ENCODE peak calls at places on chromosomes 1 and 21, in ten cellular contexts. One of them, this sample, is unnamed.

GRCh38 chr1:15180189-15180588 is 26.6 kb downstream of the TMEM51 start:
- DNase-seq in endothelial cell of umbilical vein: no peak
- DNase-seq in PC-3: no peak
- DNase-seq in suprapubic skin: no peak
- DNase-seq in activated CD4-positive, CD25-positive, alpha-beta regulatory T cell: no peak
- DNase-seq in C1 segment of cervical spinal cord: peak
- DNase-seq in cardiac muscle cell: no peak
- DNase-seq in activated CD4-positive, alpha-beta T cell treated with anti-CD3 and anti-CD28 coated beads, Interleukin-2, amount 10 ng/mL, durations not matched to agents 7 days and 5 days: no peak
- DNase-seq in stimulated activated CD8-positive, alpha-beta memory T cell treated with anti-CD3 and anti-CD28 coated beads, Interleukin-4, amount 100 ng/mL, for 48 hours: no peak
- DNase-seq in stimulated activated CD4-positive, alpha-beta T cell treated with anti-CD3 and anti-CD28 coated beads, Interleukin-1b, Interleukin-23, amount 100 ng/mL, for 4 hours: no peak
- DNase-seq in this sample: no peak

GRCh38 chr1:200298242-200298641 is 111.6 kb downstream of the ZNF281 start:
- DNase-seq in endothelial cell of umbilical vein: no peak
- DNase-seq in PC-3: no peak
- DNase-seq in suprapubic skin: no peak
- DNase-seq in activated CD4-positive, CD25-positive, alpha-beta regulatory T cell: no peak
- DNase-seq in C1 segment of cervical spinal cord: no peak
- DNase-seq in cardiac muscle cell: no peak
- DNase-seq in activated CD4-positive, alpha-beta T cell treated with anti-CD3 and anti-CD28 coated beads, Interleukin-2, amount 10 ng/mL, durations not matched to agents 7 days and 5 days: no peak
- DNase-seq in stimulated activated CD8-positive, alpha-beta memory T cell treated with anti-CD3 and anti-CD28 coated beads, Interleukin-4, amount 100 ng/mL, for 48 hours: no peak
- DNase-seq in stimulated activated CD4-positive, alpha-beta T cell treated with anti-CD3 and anti-CD28 coated beads, Interleukin-1b, Interleukin-23, amount 100 ng/mL, for 4 hours: no peak
- DNase-seq in this sample: no peak

GRCh38 chr1:43444827-43445225 is 8.9 kb downstream of the HYI start:
- DNase-seq in endothelial cell of umbilical vein: peak
- DNase-seq in PC-3: no peak
- DNase-seq in suprapubic skin: peak
- DNase-seq in activated CD4-positive, CD25-positive, alpha-beta regulatory T cell: no peak
- DNase-seq in C1 segment of cervical spinal cord: no peak
- DNase-seq in cardiac muscle cell: peak
- DNase-seq in activated CD4-positive, alpha-beta T cell treated with anti-CD3 and anti-CD28 coated beads, Interleukin-2, amount 10 ng/mL, durations not matched to agents 7 days and 5 days: no peak
- DNase-seq in stimulated activated CD8-positive, alpha-beta memory T cell treated with anti-CD3 and anti-CD28 coated beads, Interleukin-4, amount 100 ng/mL, for 48 hours: no peak
- DNase-seq in stimulated activated CD4-positive, alpha-beta T cell treated with anti-CD3 and anti-CD28 coated beads, Interleukin-1b, Interleukin-23, amount 100 ng/mL, for 4 hours: no peak
- DNase-seq in this sample: no peak

GRCh38 chr1:205360166-205360565 is 3.4 kb upstream of the KLHDC8A start:
- DNase-seq in endothelial cell of umbilical vein: no peak
- DNase-seq in PC-3: no peak
- DNase-seq in suprapubic skin: no peak
- DNase-seq in activated CD4-positive, CD25-positive, alpha-beta regulatory T cell: no peak
- DNase-seq in C1 segment of cervical spinal cord: peak
- DNase-seq in cardiac muscle cell: no peak
- DNase-seq in activated CD4-positive, alpha-beta T cell treated with anti-CD3 and anti-CD28 coated beads, Interleukin-2, amount 10 ng/mL, durations not matched to agents 7 days and 5 days: no peak
- DNase-seq in stimulated activated CD8-positive, alpha-beta memory T cell treated with anti-CD3 and anti-CD28 coated beads, Interleukin-4, amount 100 ng/mL, for 48 hours: no peak
- DNase-seq in stimulated activated CD4-positive, alpha-beta T cell treated with anti-CD3 and anti-CD28 coated beads, Interleukin-1b, Interleukin-23, amount 100 ng/mL, for 4 hours: no peak
- DNase-seq in this sample: no peak

GRCh38 chr1:229127301-229127700 is 143.6 kb upstream of the RAB4A start:
- DNase-seq in endothelial cell of umbilical vein: no peak
- DNase-seq in PC-3: no peak
- DNase-seq in suprapubic skin: no peak
- DNase-seq in activated CD4-positive, CD25-positive, alpha-beta regulatory T cell: no peak
- DNase-seq in C1 segment of cervical spinal cord: no peak
- DNase-seq in cardiac muscle cell: no peak
- DNase-seq in activated CD4-positive, alpha-beta T cell treated with anti-CD3 and anti-CD28 coated beads, Interleukin-2, amount 10 ng/mL, durations not matched to agents 7 days and 5 days: peak
- DNase-seq in stimulated activated CD8-positive, alpha-beta memory T cell treated with anti-CD3 and anti-CD28 coated beads, Interleukin-4, amount 100 ng/mL, for 48 hours: peak
- DNase-seq in stimulated activated CD4-positive, alpha-beta T cell treated with anti-CD3 and anti-CD28 coated beads, Interleukin-1b, Interleukin-23, amount 100 ng/mL, for 4 hours: no peak
- DNase-seq in this sample: no peak

GRCh38 chr1:227428803-227429202 is 110.5 kb upstream of the CDC42BPA start:
- DNase-seq in endothelial cell of umbilical vein: peak
- DNase-seq in PC-3: peak
- DNase-seq in suprapubic skin: no peak
- DNase-seq in activated CD4-positive, CD25-positive, alpha-beta regulatory T cell: no peak
- DNase-seq in C1 segment of cervical spinal cord: no peak
- DNase-seq in cardiac muscle cell: no peak
- DNase-seq in activated CD4-positive, alpha-beta T cell treated with anti-CD3 and anti-CD28 coated beads, Interleukin-2, amount 10 ng/mL, durations not matched to agents 7 days and 5 days: no peak
- DNase-seq in stimulated activated CD8-positive, alpha-beta memory T cell treated with anti-CD3 and anti-CD28 coated beads, Interleukin-4, amount 100 ng/mL, for 48 hours: no peak
- DNase-seq in stimulated activated CD4-positive, alpha-beta T cell treated with anti-CD3 and anti-CD28 coated beads, Interleukin-1b, Interleukin-23, amount 100 ng/mL, for 4 hours: no peak
- DNase-seq in this sample: no peak

GRCh38 chr1:63321788-63322247 is 549 bp upstream of the FOXD3 start:
- DNase-seq in endothelial cell of umbilical vein: no peak
- DNase-seq in PC-3: peak
- DNase-seq in suprapubic skin: no peak
- DNase-seq in activated CD4-positive, CD25-positive, alpha-beta regulatory T cell: no peak
- DNase-seq in C1 segment of cervical spinal cord: no peak
- DNase-seq in cardiac muscle cell: no peak
- DNase-seq in activated CD4-positive, alpha-beta T cell treated with anti-CD3 and anti-CD28 coated beads, Interleukin-2, amount 10 ng/mL, durations not matched to agents 7 days and 5 days: no peak
- DNase-seq in stimulated activated CD8-positive, alpha-beta memory T cell treated with anti-CD3 and anti-CD28 coated beads, Interleukin-4, amount 100 ng/mL, for 48 hours: no peak
- DNase-seq in stimulated activated CD4-positive, alpha-beta T cell treated with anti-CD3 and anti-CD28 coated beads, Interleukin-1b, Interleukin-23, amount 100 ng/mL, for 4 hours: no peak
- DNase-seq in this sample: no peak

GRCh38 chr1:116286541-116286971 is 86.5 kb upstream of the ATP1A1 start:
- DNase-seq in endothelial cell of umbilical vein: no peak
- DNase-seq in PC-3: peak
- DNase-seq in suprapubic skin: no peak
- DNase-seq in activated CD4-positive, CD25-positive, alpha-beta regulatory T cell: no peak
- DNase-seq in C1 segment of cervical spinal cord: no peak
- DNase-seq in cardiac muscle cell: no peak
- DNase-seq in activated CD4-positive, alpha-beta T cell treated with anti-CD3 and anti-CD28 coated beads, Interleukin-2, amount 10 ng/mL, durations not matched to agents 7 days and 5 days: no peak
- DNase-seq in stimulated activated CD8-positive, alpha-beta memory T cell treated with anti-CD3 and anti-CD28 coated beads, Interleukin-4, amount 100 ng/mL, for 48 hours: no peak
- DNase-seq in stimulated activated CD4-positive, alpha-beta T cell treated with anti-CD3 and anti-CD28 coated beads, Interleukin-1b, Interleukin-23, amount 100 ng/mL, for 4 hours: no peak
- DNase-seq in this sample: no peak

GRCh38 chr1:86377341-86377740 is 18.8 kb downstream of the ODF2L start:
- DNase-seq in endothelial cell of umbilical vein: no peak
- DNase-seq in PC-3: no peak
- DNase-seq in suprapubic skin: no peak
- DNase-seq in activated CD4-positive, CD25-positive, alpha-beta regulatory T cell: no peak
- DNase-seq in C1 segment of cervical spinal cord: no peak
- DNase-seq in cardiac muscle cell: no peak
- DNase-seq in activated CD4-positive, alpha-beta T cell treated with anti-CD3 and anti-CD28 coated beads, Interleukin-2, amount 10 ng/mL, durations not matched to agents 7 days and 5 days: no peak
- DNase-seq in stimulated activated CD8-positive, alpha-beta memory T cell treated with anti-CD3 and anti-CD28 coated beads, Interleukin-4, amount 100 ng/mL, for 48 hours: no peak
- DNase-seq in stimulated activated CD4-positive, alpha-beta T cell treated with anti-CD3 and anti-CD28 coated beads, Interleukin-1b, Interleukin-23, amount 100 ng/mL, for 4 hours: no peak
- DNase-seq in this sample: no peak

GRCh38 chr1:15368888-15369287 is 40.8 kb upstream of the EFHD2 start:
- DNase-seq in endothelial cell of umbilical vein: no peak
- DNase-seq in PC-3: no peak
- DNase-seq in suprapubic skin: no peak
- DNase-seq in activated CD4-positive, CD25-positive, alpha-beta regulatory T cell: no peak
- DNase-seq in C1 segment of cervical spinal cord: no peak
- DNase-seq in cardiac muscle cell: no peak
- DNase-seq in activated CD4-positive, alpha-beta T cell treated with anti-CD3 and anti-CD28 coated beads, Interleukin-2, amount 10 ng/mL, durations not matched to agents 7 days and 5 days: no peak
- DNase-seq in stimulated activated CD8-positive, alpha-beta memory T cell treated with anti-CD3 and anti-CD28 coated beads, Interleukin-4, amount 100 ng/mL, for 48 hours: no peak
- DNase-seq in stimulated activated CD4-positive, alpha-beta T cell treated with anti-CD3 and anti-CD28 coated beads, Interleukin-1b, Interleukin-23, amount 100 ng/mL, for 4 hours: no peak
- DNase-seq in this sample: no peak

GRCh38 chr1:216626394-216627067 is 96.7 kb downstream of the ESRRG start:
- DNase-seq in endothelial cell of umbilical vein: no peak
- DNase-seq in PC-3: peak
- DNase-seq in suprapubic skin: no peak
- DNase-seq in activated CD4-positive, CD25-positive, alpha-beta regulatory T cell: no peak
- DNase-seq in C1 segment of cervical spinal cord: no peak
- DNase-seq in cardiac muscle cell: no peak
- DNase-seq in activated CD4-positive, alpha-beta T cell treated with anti-CD3 and anti-CD28 coated beads, Interleukin-2, amount 10 ng/mL, durations not matched to agents 7 days and 5 days: no peak
- DNase-seq in stimulated activated CD8-positive, alpha-beta memory T cell treated with anti-CD3 and anti-CD28 coated beads, Interleukin-4, amount 100 ng/mL, for 48 hours: no peak
- DNase-seq in stimulated activated CD4-positive, alpha-beta T cell treated with anti-CD3 and anti-CD28 coated beads, Interleukin-1b, Interleukin-23, amount 100 ng/mL, for 4 hours: no peak
- DNase-seq in this sample: no peak

GRCh38 chr1:9746211-9746610 is 77.6 kb downstream of the CLSTN1 start:
- DNase-seq in endothelial cell of umbilical vein: no peak
- DNase-seq in PC-3: no peak
- DNase-seq in suprapubic skin: no peak
- DNase-seq in activated CD4-positive, CD25-positive, alpha-beta regulatory T cell: no peak
- DNase-seq in C1 segment of cervical spinal cord: no peak
- DNase-seq in cardiac muscle cell: no peak
- DNase-seq in activated CD4-positive, alpha-beta T cell treated with anti-CD3 and anti-CD28 coated beads, Interleukin-2, amount 10 ng/mL, durations not matched to agents 7 days and 5 days: no peak
- DNase-seq in stimulated activated CD8-positive, alpha-beta memory T cell treated with anti-CD3 and anti-CD28 coated beads, Interleukin-4, amount 100 ng/mL, for 48 hours: no peak
- DNase-seq in stimulated activated CD4-positive, alpha-beta T cell treated with anti-CD3 and anti-CD28 coated beads, Interleukin-1b, Interleukin-23, amount 100 ng/mL, for 4 hours: no peak
- DNase-seq in this sample: no peak

GRCh38 chr1:219713981-219714381 is 101.1 kb upstream of the ZC3H11B start:
- DNase-seq in endothelial cell of umbilical vein: no peak
- DNase-seq in PC-3: peak
- DNase-seq in suprapubic skin: no peak
- DNase-seq in activated CD4-positive, CD25-positive, alpha-beta regulatory T cell: no peak
- DNase-seq in C1 segment of cervical spinal cord: no peak
- DNase-seq in cardiac muscle cell: no peak
- DNase-seq in activated CD4-positive, alpha-beta T cell treated with anti-CD3 and anti-CD28 coated beads, Interleukin-2, amount 10 ng/mL, durations not matched to agents 7 days and 5 days: no peak
- DNase-seq in stimulated activated CD8-positive, alpha-beta memory T cell treated with anti-CD3 and anti-CD28 coated beads, Interleukin-4, amount 100 ng/mL, for 48 hours: no peak
- DNase-seq in stimulated activated CD4-positive, alpha-beta T cell treated with anti-CD3 and anti-CD28 coated beads, Interleukin-1b, Interleukin-23, amount 100 ng/mL, for 4 hours: no peak
- DNase-seq in this sample: no peak

GRCh38 chr1:201619513-201619912 is 80.6 kb downstream of the NAV1 start:
- DNase-seq in endothelial cell of umbilical vein: no peak
- DNase-seq in PC-3: no peak
- DNase-seq in suprapubic skin: no peak
- DNase-seq in activated CD4-positive, CD25-positive, alpha-beta regulatory T cell: no peak
- DNase-seq in C1 segment of cervical spinal cord: no peak
- DNase-seq in cardiac muscle cell: no peak
- DNase-seq in activated CD4-positive, alpha-beta T cell treated with anti-CD3 and anti-CD28 coated beads, Interleukin-2, amount 10 ng/mL, durations not matched to agents 7 days and 5 days: no peak
- DNase-seq in stimulated activated CD8-positive, alpha-beta memory T cell treated with anti-CD3 and anti-CD28 coated beads, Interleukin-4, amount 100 ng/mL, for 48 hours: no peak
- DNase-seq in stimulated activated CD4-positive, alpha-beta T cell treated with anti-CD3 and anti-CD28 coated beads, Interleukin-1b, Interleukin-23, amount 100 ng/mL, for 4 hours: no peak
- DNase-seq in this sample: no peak

GRCh38 chr21:46471514-46471913 is 12.8 kb downstream of the DIP2A start:
- DNase-seq in endothelial cell of umbilical vein: no peak
- DNase-seq in PC-3: no peak
- DNase-seq in suprapubic skin: no peak
- DNase-seq in activated CD4-positive, CD25-positive, alpha-beta regulatory T cell: no peak
- DNase-seq in C1 segment of cervical spinal cord: no peak
- DNase-seq in cardiac muscle cell: no peak
- DNase-seq in activated CD4-positive, alpha-beta T cell treated with anti-CD3 and anti-CD28 coated beads, Interleukin-2, amount 10 ng/mL, durations not matched to agents 7 days and 5 days: no peak
- DNase-seq in stimulated activated CD8-positive, alpha-beta memory T cell treated with anti-CD3 and anti-CD28 coated beads, Interleukin-4, amount 100 ng/mL, for 48 hours: no peak
- DNase-seq in stimulated activated CD4-positive, alpha-beta T cell treated with anti-CD3 and anti-CD28 coated beads, Interleukin-1b, Interleukin-23, amount 100 ng/mL, for 4 hours: no peak
- DNase-seq in this sample: no peak

GRCh38 chr1:163834778-163835177 is 513.0 kb downstream of the NUF2 start:
- DNase-seq in endothelial cell of umbilical vein: no peak
- DNase-seq in PC-3: no peak
- DNase-seq in suprapubic skin: no peak
- DNase-seq in activated CD4-positive, CD25-positive, alpha-beta regulatory T cell: no peak
- DNase-seq in C1 segment of cervical spinal cord: no peak
- DNase-seq in cardiac muscle cell: no peak
- DNase-seq in activated CD4-positive, alpha-beta T cell treated with anti-CD3 and anti-CD28 coated beads, Interleukin-2, amount 10 ng/mL, durations not matched to agents 7 days and 5 days: no peak
- DNase-seq in stimulated activated CD8-positive, alpha-beta memory T cell treated with anti-CD3 and anti-CD28 coated beads, Interleukin-4, amount 100 ng/mL, for 48 hours: no peak
- DNase-seq in stimulated activated CD4-positive, alpha-beta T cell treated with anti-CD3 and anti-CD28 coated beads, Interleukin-1b, Interleukin-23, amount 100 ng/mL, for 4 hours: no peak
- DNase-seq in this sample: no peak

GRCh38 chr1:236207121-236207520 is 64.8 kb downstream of the GPR137B start:
- DNase-seq in endothelial cell of umbilical vein: no peak
- DNase-seq in PC-3: no peak
- DNase-seq in suprapubic skin: no peak
- DNase-seq in activated CD4-positive, CD25-positive, alpha-beta regulatory T cell: no peak
- DNase-seq in C1 segment of cervical spinal cord: no peak
- DNase-seq in cardiac muscle cell: peak
- DNase-seq in activated CD4-positive, alpha-beta T cell treated with anti-CD3 and anti-CD28 coated beads, Interleukin-2, amount 10 ng/mL, durations not matched to agents 7 days and 5 days: no peak
- DNase-seq in stimulated activated CD8-positive, alpha-beta memory T cell treated with anti-CD3 and anti-CD28 coated beads, Interleukin-4, amount 100 ng/mL, for 48 hours: no peak
- DNase-seq in stimulated activated CD4-positive, alpha-beta T cell treated with anti-CD3 and anti-CD28 coated beads, Interleukin-1b, Interleukin-23, amount 100 ng/mL, for 4 hours: no peak
- DNase-seq in this sample: no peak

GRCh38 chr21:45615145-45615711 is 28.3 kb upstream of the PCBP3 start:
- DNase-seq in endothelial cell of umbilical vein: no peak
- DNase-seq in PC-3: peak
- DNase-seq in suprapubic skin: peak
- DNase-seq in activated CD4-positive, CD25-positive, alpha-beta regulatory T cell: peak
- DNase-seq in C1 segment of cervical spinal cord: no peak
- DNase-seq in cardiac muscle cell: no peak
- DNase-seq in activated CD4-positive, alpha-beta T cell treated with anti-CD3 and anti-CD28 coated beads, Interleukin-2, amount 10 ng/mL, durations not matched to agents 7 days and 5 days: peak
- DNase-seq in stimulated activated CD8-positive, alpha-beta memory T cell treated with anti-CD3 and anti-CD28 coated beads, Interleukin-4, amount 100 ng/mL, for 48 hours: peak
- DNase-seq in stimulated activated CD4-positive, alpha-beta T cell treated with anti-CD3 and anti-CD28 coated beads, Interleukin-1b, Interleukin-23, amount 100 ng/mL, for 4 hours: peak
- DNase-seq in this sample: no peak

GRCh38 chr1:104868794-104869193 is 1119.1 kb downstream of the AMY1C start:
- DNase-seq in endothelial cell of umbilical vein: no peak
- DNase-seq in PC-3: no peak
- DNase-seq in suprapubic skin: no peak
- DNase-seq in activated CD4-positive, CD25-positive, alpha-beta regulatory T cell: no peak
- DNase-seq in C1 segment of cervical spinal cord: no peak
- DNase-seq in cardiac muscle cell: no peak
- DNase-seq in activated CD4-positive, alpha-beta T cell treated with anti-CD3 and anti-CD28 coated beads, Interleukin-2, amount 10 ng/mL, durations not matched to agents 7 days and 5 days: no peak
- DNase-seq in stimulated activated CD8-positive, alpha-beta memory T cell treated with anti-CD3 and anti-CD28 coated beads, Interleukin-4, amount 100 ng/mL, for 48 hours: no peak
- DNase-seq in stimulated activated CD4-positive, alpha-beta T cell treated with anti-CD3 and anti-CD28 coated beads, Interleukin-1b, Interleukin-23, amount 100 ng/mL, for 4 hours: no peak
- DNase-seq in this sample: no peak

GRCh38 chr1:208778417-208778816 is 534.2 kb upstream of the PLXNA2 start:
- DNase-seq in endothelial cell of umbilical vein: no peak
- DNase-seq in PC-3: peak
- DNase-seq in suprapubic skin: no peak
- DNase-seq in activated CD4-positive, CD25-positive, alpha-beta regulatory T cell: no peak
- DNase-seq in C1 segment of cervical spinal cord: no peak
- DNase-seq in cardiac muscle cell: no peak
- DNase-seq in activated CD4-positive, alpha-beta T cell treated with anti-CD3 and anti-CD28 coated beads, Interleukin-2, amount 10 ng/mL, durations not matched to agents 7 days and 5 days: no peak
- DNase-seq in stimulated activated CD8-positive, alpha-beta memory T cell treated with anti-CD3 and anti-CD28 coated beads, Interleukin-4, amount 100 ng/mL, for 48 hours: no peak
- DNase-seq in stimulated activated CD4-positive, alpha-beta T cell treated with anti-CD3 and anti-CD28 coated beads, Interleukin-1b, Interleukin-23, amount 100 ng/mL, for 4 hours: no peak
- DNase-seq in this sample: no peak

GRCh38 chr21:26754853-26755252 is 90.4 kb downstream of the ADAMTS1 start:
- DNase-seq in endothelial cell of umbilical vein: no peak
- DNase-seq in PC-3: no peak
- DNase-seq in suprapubic skin: no peak
- DNase-seq in activated CD4-positive, CD25-positive, alpha-beta regulatory T cell: no peak
- DNase-seq in C1 segment of cervical spinal cord: no peak
- DNase-seq in cardiac muscle cell: no peak
- DNase-seq in activated CD4-positive, alpha-beta T cell treated with anti-CD3 and anti-CD28 coated beads, Interleukin-2, amount 10 ng/mL, durations not matched to agents 7 days and 5 days: no peak
- DNase-seq in stimulated activated CD8-positive, alpha-beta memory T cell treated with anti-CD3 and anti-CD28 coated beads, Interleukin-4, amount 100 ng/mL, for 48 hours: no peak
- DNase-seq in stimulated activated CD4-positive, alpha-beta T cell treated with anti-CD3 and anti-CD28 coated beads, Interleukin-1b, Interleukin-23, amount 100 ng/mL, for 4 hours: no peak
- DNase-seq in this sample: no peak

GRCh38 chr1:240435996-240436566 is 175.9 kb downstream of the GREM2 start:
- DNase-seq in endothelial cell of umbilical vein: no peak
- DNase-seq in PC-3: peak
- DNase-seq in suprapubic skin: no peak
- DNase-seq in activated CD4-positive, CD25-positive, alpha-beta regulatory T cell: no peak
- DNase-seq in C1 segment of cervical spinal cord: no peak
- DNase-seq in cardiac muscle cell: no peak
- DNase-seq in activated CD4-positive, alpha-beta T cell treated with anti-CD3 and anti-CD28 coated beads, Interleukin-2, amount 10 ng/mL, durations not matched to agents 7 days and 5 days: no peak
- DNase-seq in stimulated activated CD8-positive, alpha-beta memory T cell treated with anti-CD3 and anti-CD28 coated beads, Interleukin-4, amount 100 ng/mL, for 48 hours: no peak
- DNase-seq in stimulated activated CD4-positive, alpha-beta T cell treated with anti-CD3 and anti-CD28 coated beads, Interleukin-1b, Interleukin-23, amount 100 ng/mL, for 4 hours: no peak
- DNase-seq in this sample: no peak

GRCh38 chr1:52281518-52281917 is 84.5 kb downstream of the CC2D1B start:
- DNase-seq in endothelial cell of umbilical vein: peak
- DNase-seq in PC-3: peak
- DNase-seq in suprapubic skin: no peak
- DNase-seq in activated CD4-positive, CD25-positive, alpha-beta regulatory T cell: no peak
- DNase-seq in C1 segment of cervical spinal cord: no peak
- DNase-seq in cardiac muscle cell: no peak
- DNase-seq in activated CD4-positive, alpha-beta T cell treated with anti-CD3 and anti-CD28 coated beads, Interleukin-2, amount 10 ng/mL, durations not matched to agents 7 days and 5 days: no peak
- DNase-seq in stimulated activated CD8-positive, alpha-beta memory T cell treated with anti-CD3 and anti-CD28 coated beads, Interleukin-4, amount 100 ng/mL, for 48 hours: no peak
- DNase-seq in stimulated activated CD4-positive, alpha-beta T cell treated with anti-CD3 and anti-CD28 coated beads, Interleukin-1b, Interleukin-23, amount 100 ng/mL, for 4 hours: no peak
- DNase-seq in this sample: no peak

GRCh38 chr1:226708967-226709396 is 30.1 kb downstream of the ITPKB start:
- DNase-seq in endothelial cell of umbilical vein: no peak
- DNase-seq in PC-3: no peak
- DNase-seq in suprapubic skin: peak
- DNase-seq in activated CD4-positive, CD25-positive, alpha-beta regulatory T cell: no peak
- DNase-seq in C1 segment of cervical spinal cord: no peak
- DNase-seq in cardiac muscle cell: no peak
- DNase-seq in activated CD4-positive, alpha-beta T cell treated with anti-CD3 and anti-CD28 coated beads, Interleukin-2, amount 10 ng/mL, durations not matched to agents 7 days and 5 days: no peak
- DNase-seq in stimulated activated CD8-positive, alpha-beta memory T cell treated with anti-CD3 and anti-CD28 coated beads, Interleukin-4, amount 100 ng/mL, for 48 hours: no peak
- DNase-seq in stimulated activated CD4-positive, alpha-beta T cell treated with anti-CD3 and anti-CD28 coated beads, Interleukin-1b, Interleukin-23, amount 100 ng/mL, for 4 hours: no peak
- DNase-seq in this sample: no peak

GRCh38 chr1:183734600-183735036 is 70.3 kb upstream of the RGL1 start:
- DNase-seq in endothelial cell of umbilical vein: no peak
- DNase-seq in PC-3: no peak
- DNase-seq in suprapubic skin: no peak
- DNase-seq in activated CD4-positive, CD25-positive, alpha-beta regulatory T cell: no peak
- DNase-seq in C1 segment of cervical spinal cord: peak
- DNase-seq in cardiac muscle cell: peak
- DNase-seq in activated CD4-positive, alpha-beta T cell treated with anti-CD3 and anti-CD28 coated beads, Interleukin-2, amount 10 ng/mL, durations not matched to agents 7 days and 5 days: no peak
- DNase-seq in stimulated activated CD8-positive, alpha-beta memory T cell treated with anti-CD3 and anti-CD28 coated beads, Interleukin-4, amount 100 ng/mL, for 48 hours: no peak
- DNase-seq in stimulated activated CD4-positive, alpha-beta T cell treated with anti-CD3 and anti-CD28 coated beads, Interleukin-1b, Interleukin-23, amount 100 ng/mL, for 4 hours: no peak
- DNase-seq in this sample: no peak

GRCh38 chr1:72516826-72517225 is 234.5 kb upstream of the NEGR1 start:
- DNase-seq in endothelial cell of umbilical vein: no peak
- DNase-seq in PC-3: no peak
- DNase-seq in suprapubic skin: no peak
- DNase-seq in activated CD4-positive, CD25-positive, alpha-beta regulatory T cell: no peak
- DNase-seq in C1 segment of cervical spinal cord: no peak
- DNase-seq in cardiac muscle cell: no peak
- DNase-seq in activated CD4-positive, alpha-beta T cell treated with anti-CD3 and anti-CD28 coated beads, Interleukin-2, amount 10 ng/mL, durations not matched to agents 7 days and 5 days: no peak
- DNase-seq in stimulated activated CD8-positive, alpha-beta memory T cell treated with anti-CD3 and anti-CD28 coated beads, Interleukin-4, amount 100 ng/mL, for 48 hours: no peak
- DNase-seq in stimulated activated CD4-positive, alpha-beta T cell treated with anti-CD3 and anti-CD28 coated beads, Interleukin-1b, Interleukin-23, amount 100 ng/mL, for 4 hours: no peak
- DNase-seq in this sample: no peak

GRCh38 chr1:225766967-225767413 is 10.6 kb upstream of the SRP9 start:
- DNase-seq in endothelial cell of umbilical vein: peak
- DNase-seq in PC-3: peak
- DNase-seq in suprapubic skin: peak
- DNase-seq in activated CD4-positive, CD25-positive, alpha-beta regulatory T cell: no peak
- DNase-seq in C1 segment of cervical spinal cord: no peak
- DNase-seq in cardiac muscle cell: no peak
- DNase-seq in activated CD4-positive, alpha-beta T cell treated with anti-CD3 and anti-CD28 coated beads, Interleukin-2, amount 10 ng/mL, durations not matched to agents 7 days and 5 days: no peak
- DNase-seq in stimulated activated CD8-positive, alpha-beta memory T cell treated with anti-CD3 and anti-CD28 coated beads, Interleukin-4, amount 100 ng/mL, for 48 hours: no peak
- DNase-seq in stimulated activated CD4-positive, alpha-beta T cell treated with anti-CD3 and anti-CD28 coated beads, Interleukin-1b, Interleukin-23, amount 100 ng/mL, for 4 hours: no peak
- DNase-seq in this sample: no peak

GRCh38 chr21:29376556-29376955 is 77.8 kb downstream of the BACH1 start:
- DNase-seq in endothelial cell of umbilical vein: peak
- DNase-seq in PC-3: peak
- DNase-seq in suprapubic skin: no peak
- DNase-seq in activated CD4-positive, CD25-positive, alpha-beta regulatory T cell: peak
- DNase-seq in C1 segment of cervical spinal cord: no peak
- DNase-seq in cardiac muscle cell: peak
- DNase-seq in activated CD4-positive, alpha-beta T cell treated with anti-CD3 and anti-CD28 coated beads, Interleukin-2, amount 10 ng/mL, durations not matched to agents 7 days and 5 days: peak
- DNase-seq in stimulated activated CD8-positive, alpha-beta memory T cell treated with anti-CD3 and anti-CD28 coated beads, Interleukin-4, amount 100 ng/mL, for 48 hours: peak
- DNase-seq in stimulated activated CD4-positive, alpha-beta T cell treated with anti-CD3 and anti-CD28 coated beads, Interleukin-1b, Interleukin-23, amount 100 ng/mL, for 4 hours: peak
- DNase-seq in this sample: no peak

This sample was measured in breast epithelium.